ENCODE peak calls at places on chromosomes 16 and 17, in eight cellular contexts. R is hypothalamus; W is ELF-1; Q is GM12865; A is left cardiac atrium; G is CD4-positive, alpha-beta T cell; T is SIG-M5; P is activated CD4-positive, alpha-beta T cell treated with anti-CD3 and anti-CD28 coated beads, Interleukin-2, amount 50 U/mL, for 1 hour. V is an unnamed sample.

GRCh38 chr17:80856863-80857488 is 134.7 kb upstream of the CHMP6 start:
- DNase-seq in P (no peak), A (no peak), R (no peak), W (no peak), Q (no peak), T (no peak), G (no peak), V (no peak)

GRCh38 chr16:31143036-31143888 is 6.6 kb downstream of the PRSS36 start:
- DNase-seq in R (no peak), W (no peak), T (no peak), P (no peak), A (no peak), G (no peak), Q (no peak), V (no peak)

GRCh38 chr16:67245674-67246080 is 1.6 kb downstream of the FHOD1 start:
- DNase-seq in R (no peak), T (no peak), W (no peak), A (no peak), P (no peak), G (no peak), Q (no peak), V (no peak)

GRCh38 chr17:8488931-8489330 is 53.2 kb downstream of the NDEL1 start:
- DNase-seq in T (no peak), A (peak; percentile 69), P (no peak), R (no peak), Q (no peak), W (no peak), G (no peak), V (no peak)

GRCh38 chr17:75922963-75923874 is 17.6 kb downstream of the FBF1 start:
- DNase-seq in A (no peak), T (no peak), W (no peak), G (no peak), P (no peak), R (no peak), Q (no peak), V (peak; percentile 46)

GRCh38 chr17:4715071-4715749 is 4.8 kb downstream of the ARRB2 start:
- DNase-seq in T (no peak), R (no peak), P (peak; percentile 49), W (peak; percentile 79), Q (no peak), G (peak; percentile 40), A (peak; percentile 15), V (no peak)

GRCh38 chr16:66069576-66069975 is 296.9 kb upstream of the CDH5 start:
- DNase-seq in A (no peak), T (no peak), P (no peak), Q (no peak), R (no peak), W (no peak), G (no peak), V (no peak)

GRCh38 chr17:50205111-50205821 is 3.8 kb upstream of the COL1A1 start:
- DNase-seq in R (no peak), A (peak; percentile 31), P (no peak), G (no peak), Q (no peak), T (no peak), W (no peak), V (peak; percentile 7)

GRCh38 chr17:61757168-61757567 is 106.2 kb downstream of the BRIP1 start:
- DNase-seq in Q (peak; percentile 76), R (no peak), A (no peak), W (no peak), P (no peak), T (no peak), G (no peak), V (no peak)

GRCh38 chr17:34300652-34301390 is 15.3 kb downstream of the CCL11 start:
- DNase-seq in T (no peak), P (no peak), Q (peak; percentile 54), W (no peak), A (no peak), G (no peak), R (no peak), V (no peak)

GRCh38 chr17:16459850-16460550 is 32.0 kb downstream of the LRRC75A start:
- DNase-seq in T (no peak), W (no peak), G (no peak), A (no peak), R (no peak), Q (no peak), P (no peak), V (no peak)

GRCh38 chr17:5921919-5922318 is 148.3 kb upstream of the WSCD1 start:
- DNase-seq in T (no peak), A (no peak), Q (no peak), P (no peak), G (no peak), W (no peak), R (no peak), V (no peak)

GRCh38 chr16:62831235-62831634 is 795.0 kb upstream of the CDH8 start:
- DNase-seq in T (no peak), P (no peak), R (no peak), W (no peak), A (no peak), G (no peak), Q (no peak), V (no peak)

V was measured in transverse colon.